ENCODE peak calls at places on chromosome 4, in seven cellular contexts. One of them, this sample, is unnamed.

GRCh38 chr4:142091085-142091513 is 454.7 kb downstream of the IL15 start:
- DNase-seq in stomach: no peak
- DNase-seq in fibroblast of lung: peak; percentile 99
- DNase-seq in upper lobe of left lung: no peak
- DNase-seq in tibial nerve: peak; percentile 46
- DNase-seq in ascending aorta: no peak
- DNase-seq in tibial artery: peak; percentile 30
- DNase-seq in this sample: no peak

GRCh38 chr4:1928356-1929235 is 57.4 kb downstream of the NSD2 start:
- DNase-seq in ascending aorta: no peak
- DNase-seq in tibial nerve: no peak
- DNase-seq in upper lobe of left lung: peak; percentile 35
- DNase-seq in tibial artery: no peak
- DNase-seq in stomach: no peak
- DNase-seq in fibroblast of lung: peak; percentile 37
- DNase-seq in this sample: no peak

GRCh38 chr4:13349096-13349495 is 135.0 kb downstream of the RAB28 start:
- DNase-seq in ascending aorta: no peak
- DNase-seq in fibroblast of lung: peak; percentile 77
- DNase-seq in tibial artery: no peak
- DNase-seq in tibial nerve: no peak
- DNase-seq in upper lobe of left lung: no peak
- DNase-seq in stomach: no peak
- DNase-seq in this sample: no peak

GRCh38 chr4:5758741-5759140 is 47.7 kb downstream of the EVC start:
- DNase-seq in tibial nerve: no peak
- DNase-seq in ascending aorta: no peak
- DNase-seq in upper lobe of left lung: no peak
- DNase-seq in fibroblast of lung: peak; percentile 98
- DNase-seq in stomach: no peak
- DNase-seq in tibial artery: no peak
- DNase-seq in this sample: no peak

GRCh38 chr4:85078016-85078415 is 111.5 kb upstream of the WDFY3 start:
- DNase-seq in tibial artery: no peak
- DNase-seq in upper lobe of left lung: no peak
- DNase-seq in stomach: no peak
- DNase-seq in ascending aorta: no peak
- DNase-seq in tibial nerve: no peak
- DNase-seq in fibroblast of lung: peak; percentile 2
- DNase-seq in this sample: no peak

GRCh38 chr4:75180217-75180616 is 247.3 kb downstream of the PARM1 start:
- DNase-seq in fibroblast of lung: no peak
- DNase-seq in upper lobe of left lung: no peak
- DNase-seq in tibial nerve: no peak
- DNase-seq in tibial artery: no peak
- DNase-seq in stomach: no peak
- DNase-seq in ascending aorta: no peak
- DNase-seq in this sample: no peak

GRCh38 chr4:141524116-141524515 is 112.3 kb upstream of the IL15 start:
- DNase-seq in stomach: no peak
- DNase-seq in ascending aorta: no peak
- DNase-seq in tibial nerve: no peak
- DNase-seq in fibroblast of lung: peak; percentile 50
- DNase-seq in tibial artery: no peak
- DNase-seq in upper lobe of left lung: no peak
- DNase-seq in this sample: no peak

GRCh38 chr4:178090640-178091411 is 648.6 kb upstream of the AGA start:
- DNase-seq in upper lobe of left lung: no peak
- DNase-seq in tibial nerve: no peak
- DNase-seq in ascending aorta: no peak
- DNase-seq in tibial artery: no peak
- DNase-seq in fibroblast of lung: no peak
- DNase-seq in stomach: no peak
- DNase-seq in this sample: no peak

GRCh38 chr4:90127706-90128345 is 632 bp downstream of the CCSER1 start:
- DNase-seq in ascending aorta: no peak
- DNase-seq in tibial artery: no peak
- DNase-seq in stomach: peak; percentile 50
- DNase-seq in fibroblast of lung: peak; percentile 18
- DNase-seq in upper lobe of left lung: peak; percentile 27
- DNase-seq in tibial nerve: no peak
- DNase-seq in this sample: peak; percentile 54

GRCh38 chr4:65241257-65241997 is 428.9 kb downstream of the EPHA5 start:
- DNase-seq in ascending aorta: no peak
- DNase-seq in tibial artery: no peak
- DNase-seq in upper lobe of left lung: no peak
- DNase-seq in fibroblast of lung: no peak
- DNase-seq in tibial nerve: no peak
- DNase-seq in stomach: no peak
- DNase-seq in this sample: no peak

GRCh38 chr4:122603156-122603574 is 17.7 kb downstream of the IL21 start:
- DNase-seq in tibial nerve: no peak
- DNase-seq in tibial artery: no peak
- DNase-seq in fibroblast of lung: no peak
- DNase-seq in ascending aorta: no peak
- DNase-seq in stomach: no peak
- DNase-seq in upper lobe of left lung: no peak
- DNase-seq in this sample: no peak

GRCh38 chr4:78652282-78652876 is 100.8 kb downstream of the ANXA3 start:
- DNase-seq in tibial nerve: peak; percentile 33
- DNase-seq in fibroblast of lung: peak; percentile 77
- DNase-seq in stomach: no peak
- DNase-seq in upper lobe of left lung: no peak
- DNase-seq in ascending aorta: no peak
- DNase-seq in tibial artery: no peak
- DNase-seq in this sample: no peak

GRCh38 chr4:146436423-146437162 is 85.1 kb downstream of the SLC10A7 start:
- DNase-seq in ascending aorta: no peak
- DNase-seq in tibial artery: no peak
- DNase-seq in fibroblast of lung: peak; percentile 8
- DNase-seq in tibial nerve: no peak
- DNase-seq in stomach: no peak
- DNase-seq in upper lobe of left lung: no peak
- DNase-seq in this sample: no peak

GRCh38 chr4:41887821-41888699 is 47.2 kb upstream of the TMEM33 start:
- DNase-seq in upper lobe of left lung: no peak
- DNase-seq in fibroblast of lung: peak; percentile 21
- DNase-seq in tibial artery: no peak
- DNase-seq in ascending aorta: no peak
- DNase-seq in tibial nerve: peak; percentile 60
- DNase-seq in stomach: peak; percentile 52
- DNase-seq in this sample: no peak

GRCh38 chr4:6859543-6859942 is 50.1 kb upstream of the TBC1D14 start:
- DNase-seq in tibial nerve: no peak
- DNase-seq in tibial artery: no peak
- DNase-seq in upper lobe of left lung: no peak
- DNase-seq in stomach: no peak
- DNase-seq in ascending aorta: no peak
- DNase-seq in fibroblast of lung: no peak
- DNase-seq in this sample: no peak

GRCh38 chr4:31408136-31408535 is 688.0 kb downstream of the PCDH7 start:
- DNase-seq in upper lobe of left lung: no peak
- DNase-seq in ascending aorta: no peak
- DNase-seq in tibial artery: no peak
- DNase-seq in fibroblast of lung: no peak
- DNase-seq in tibial nerve: no peak
- DNase-seq in stomach: no peak
- DNase-seq in this sample: no peak
- TF ChIP-seq CTCF in upper lobe of left lung: no peak
- TF ChIP-seq CTCF in ascending aorta: no peak
- TF ChIP-seq CTCF in tibial artery: no peak
- TF ChIP-seq CTCF in fibroblast of lung: no peak
- TF ChIP-seq CTCF in tibial nerve: no peak
- TF ChIP-seq CTCF in stomach: no peak
- TF ChIP-seq CTCF in this sample: no peak

GRCh38 chr4:98932539-98932938 is 3.6 kb upstream of the EIF4E start:
- DNase-seq in upper lobe of left lung: no peak
- DNase-seq in ascending aorta: no peak
- DNase-seq in stomach: no peak
- DNase-seq in fibroblast of lung: peak; percentile 60
- DNase-seq in tibial artery: no peak
- DNase-seq in tibial nerve: no peak
- DNase-seq in this sample: no peak

GRCh38 chr4:98929341-98930267 is 671 bp upstream of the EIF4E start:
- DNase-seq in tibial nerve: peak; percentile 51
- DNase-seq in upper lobe of left lung: peak; percentile 86
- DNase-seq in stomach: peak; percentile 71
- DNase-seq in fibroblast of lung: peak; percentile 98
- DNase-seq in tibial artery: peak; percentile 85
- DNase-seq in ascending aorta: peak; percentile 79
- DNase-seq in this sample: no peak

GRCh38 chr4:98930311-98930865 is 1.5 kb upstream of the EIF4E start:
- DNase-seq in upper lobe of left lung: no peak
- DNase-seq in tibial artery: no peak
- DNase-seq in stomach: no peak
- DNase-seq in tibial nerve: no peak
- DNase-seq in fibroblast of lung: no peak
- DNase-seq in ascending aorta: no peak
- DNase-seq in this sample: no peak

GRCh38 chr4:98928131-98928504 is 815 bp downstream of the EIF4E start:
- DNase-seq in tibial artery: peak; percentile 74
- DNase-seq in tibial nerve: peak; percentile 54
- DNase-seq in ascending aorta: peak; percentile 12
- DNase-seq in upper lobe of left lung: peak; percentile 81
- DNase-seq in fibroblast of lung: peak; percentile 84
- DNase-seq in stomach: peak; percentile 65
- DNase-seq in this sample: peak; percentile 75

DNA sequence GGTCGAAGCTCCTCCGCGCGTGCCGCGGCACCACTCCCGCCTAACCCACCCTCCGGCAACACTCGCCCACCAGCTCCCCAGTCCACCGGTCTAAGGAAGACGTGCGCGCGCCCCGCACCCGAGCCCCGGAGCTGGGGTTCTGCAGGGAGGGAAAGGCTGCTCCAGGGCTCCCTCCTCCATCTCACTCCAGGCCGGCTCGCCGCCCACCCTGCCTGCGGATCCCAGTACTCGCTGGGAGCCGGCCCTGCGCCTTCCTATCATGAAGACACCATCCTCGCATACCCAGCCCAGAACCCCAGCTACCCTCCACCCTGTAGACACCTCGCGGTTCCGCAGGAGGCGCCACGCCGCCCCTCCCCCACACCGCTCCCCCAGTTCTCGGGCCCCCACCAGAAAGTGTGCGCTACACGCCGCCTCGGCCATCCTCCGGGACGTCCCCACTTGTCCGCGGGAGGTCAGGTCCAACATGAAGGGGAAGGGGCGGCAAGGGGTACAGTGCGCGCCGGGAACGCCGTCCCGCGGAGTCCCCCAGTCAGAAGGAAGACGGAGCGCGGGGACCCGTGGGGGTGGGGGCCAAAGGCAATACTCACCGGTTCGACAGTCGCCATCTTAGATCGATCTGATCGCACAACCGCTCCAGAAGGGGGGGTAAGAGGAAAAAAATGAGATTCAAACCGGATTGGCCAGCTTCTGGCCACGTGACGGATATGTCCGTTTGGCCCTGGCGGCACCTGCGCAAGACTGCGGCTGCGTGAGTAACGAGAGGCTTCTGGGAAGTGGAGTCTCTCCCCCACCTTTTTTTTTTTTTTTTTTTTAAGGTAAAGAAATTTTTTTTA is at the start of gene EIF4E:
- DNase-seq in tibial nerve: peak; percentile 95
- DNase-seq in stomach: peak; percentile 98
- DNase-seq in ascending aorta: peak; percentile 94
- DNase-seq in fibroblast of lung: peak; percentile 99
- DNase-seq in upper lobe of left lung: peak; percentile 99
- DNase-seq in tibial artery: peak; percentile 97
- DNase-seq in this sample: peak; percentile 94
- TF ChIP-seq CTCF in tibial nerve: peak; percentile 4
- TF ChIP-seq CTCF in stomach: peak; percentile 3
- TF ChIP-seq CTCF in ascending aorta: peak; percentile 26
- TF ChIP-seq CTCF in fibroblast of lung: no peak
- TF ChIP-seq CTCF in upper lobe of left lung: peak; percentile 28
- TF ChIP-seq CTCF in tibial artery: no peak
- TF ChIP-seq CTCF in this sample: no peak

GRCh38 chr4:38426532-38426931 is 237.5 kb upstream of the KLF3 start:
- DNase-seq in upper lobe of left lung: no peak
- DNase-seq in tibial nerve: no peak
- DNase-seq in ascending aorta: no peak
- DNase-seq in stomach: no peak
- DNase-seq in fibroblast of lung: no peak
- DNase-seq in tibial artery: no peak
- DNase-seq in this sample: no peak

GRCh38 chr4:38422850-38423249 is 241.1 kb upstream of the KLF3 start:
- DNase-seq in tibial nerve: no peak
- DNase-seq in tibial artery: no peak
- DNase-seq in fibroblast of lung: no peak
- DNase-seq in stomach: no peak
- DNase-seq in upper lobe of left lung: no peak
- DNase-seq in ascending aorta: no peak
- DNase-seq in this sample: no peak

GRCh38 chr4:38424171-38424871 is 239.7 kb upstream of the KLF3 start:
- DNase-seq in tibial nerve: no peak
- DNase-seq in upper lobe of left lung: no peak
- DNase-seq in tibial artery: no peak
- DNase-seq in stomach: peak; percentile 77
- DNase-seq in ascending aorta: no peak
- DNase-seq in fibroblast of lung: no peak
- DNase-seq in this sample: no peak
- TF ChIP-seq CTCF in tibial nerve: no peak
- TF ChIP-seq CTCF in upper lobe of left lung: no peak
- TF ChIP-seq CTCF in tibial artery: no peak
- TF ChIP-seq CTCF in stomach: no peak
- TF ChIP-seq CTCF in ascending aorta: no peak
- TF ChIP-seq CTCF in fibroblast of lung: no peak
- TF ChIP-seq CTCF in this sample: no peak

GRCh38 chr4:15951781-15952180 is 11.2 kb downstream of the FGFBP2 start:
- DNase-seq in ascending aorta: no peak
- DNase-seq in tibial artery: no peak
- DNase-seq in tibial nerve: no peak
- DNase-seq in fibroblast of lung: no peak
- DNase-seq in upper lobe of left lung: no peak
- DNase-seq in stomach: no peak
- DNase-seq in this sample: no peak

GRCh38 chr4:15958562-15958961 is 4.4 kb downstream of the FGFBP2 start:
- DNase-seq in stomach: no peak
- DNase-seq in upper lobe of left lung: no peak
- DNase-seq in ascending aorta: no peak
- DNase-seq in tibial artery: no peak
- DNase-seq in fibroblast of lung: no peak
- DNase-seq in tibial nerve: no peak
- DNase-seq in this sample: no peak

GRCh38 chr4:15953625-15954024 is 9.3 kb downstream of the FGFBP2 start:
- DNase-seq in fibroblast of lung: no peak
- DNase-seq in tibial nerve: no peak
- DNase-seq in stomach: no peak
- DNase-seq in upper lobe of left lung: no peak
- DNase-seq in ascending aorta: no peak
- DNase-seq in tibial artery: no peak
- DNase-seq in this sample: no peak

GRCh38 chr4:15956179-15956850 is 6.7 kb downstream of the FGFBP2 start:
- DNase-seq in fibroblast of lung: peak; percentile 28
- DNase-seq in upper lobe of left lung: peak; percentile 89
- DNase-seq in ascending aorta: peak; percentile 36
- DNase-seq in tibial artery: peak; percentile 83
- DNase-seq in tibial nerve: peak; percentile 90
- DNase-seq in stomach: peak; percentile 88
- DNase-seq in this sample: no peak

DNA sequence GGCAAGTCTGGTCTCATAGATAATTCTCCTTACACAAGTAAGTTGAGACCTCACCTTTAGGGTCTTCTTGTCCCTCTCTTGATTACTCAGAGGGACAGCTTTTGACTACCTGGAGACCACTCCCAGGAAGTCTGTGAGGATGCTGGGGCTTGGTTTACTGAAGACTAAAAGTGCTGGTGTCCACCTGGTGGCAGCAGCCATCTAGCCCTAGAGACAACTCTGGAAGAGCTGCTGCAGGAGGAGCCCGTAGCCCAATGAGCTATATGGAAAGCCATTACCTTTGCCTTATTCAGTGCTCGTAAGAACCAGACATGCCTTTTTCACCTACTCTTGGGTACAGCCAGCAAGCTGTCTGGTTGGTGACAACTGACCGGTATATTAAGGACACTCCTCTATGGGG is 7.3 kb downstream of the FGFBP2 start:
- DNase-seq in tibial artery: no peak
- DNase-seq in fibroblast of lung: peak; percentile 13
- DNase-seq in upper lobe of left lung: no peak
- DNase-seq in stomach: no peak
- DNase-seq in ascending aorta: no peak
- DNase-seq in tibial nerve: no peak
- DNase-seq in this sample: no peak
- TF ChIP-seq CTCF in tibial artery: no peak
- TF ChIP-seq CTCF in fibroblast of lung: peak; percentile 18
- TF ChIP-seq CTCF in upper lobe of left lung: no peak
- TF ChIP-seq CTCF in stomach: no peak
- TF ChIP-seq CTCF in ascending aorta: no peak
- TF ChIP-seq CTCF in tibial nerve: no peak
- TF ChIP-seq CTCF in this sample: no peak

This sample was measured in mesothelial cell of epicardium.